ENCODE peak calls at places on chromosome 15, in four cellular contexts. One of them, this sample, is unnamed.
A peak's percentile ranks its signal among the peaks of the same experiment; 100 is the strongest.

GRCh38 chr15:39629906-39630305 is 49.0 kb downstream of the THBS1 start:
- DNase-seq in stromal cell of bone marrow: no peak
- DNase-seq in T-helper 2 cell treated with Interferon-gamma antibody and Interleukin-4, amounts not matched to agents 5 μg/mL and 100 μg/mL, for 36 hours: no peak
- DNase-seq in EH: no peak
- DNase-seq in this sample: no peak

GRCh38 chr15:63301088-63301487 is 23.7 kb downstream of the APH1B start:
- DNase-seq in EH: no peak
- DNase-seq in stromal cell of bone marrow: no peak
- DNase-seq in T-helper 2 cell treated with Interferon-gamma antibody and Interleukin-4, amounts not matched to agents 5 μg/mL and 100 μg/mL, for 36 hours: no peak
- DNase-seq in this sample: no peak

GRCh38 chr15:66401130-66402021 is 14.7 kb downstream of the MAP2K1 start:
- DNase-seq in T-helper 2 cell treated with Interferon-gamma antibody and Interleukin-4, amounts not matched to agents 5 μg/mL and 100 μg/mL, for 36 hours: no peak
- DNase-seq in EH: peak; percentile 25
- DNase-seq in stromal cell of bone marrow: no peak
- DNase-seq in this sample: no peak

GRCh38 chr15:99931703-99932603 is 198.7 kb upstream of the LYSMD4 start:
- DNase-seq in T-helper 2 cell treated with Interferon-gamma antibody and Interleukin-4, amounts not matched to agents 5 μg/mL and 100 μg/mL, for 36 hours: no peak
- DNase-seq in stromal cell of bone marrow: no peak
- DNase-seq in EH: no peak
- DNase-seq in this sample: no peak

GRCh38 chr15:69253156-69253555 is 45.6 kb upstream of the PAQR5 start:
- DNase-seq in EH: peak; percentile 93
- DNase-seq in T-helper 2 cell treated with Interferon-gamma antibody and Interleukin-4, amounts not matched to agents 5 μg/mL and 100 μg/mL, for 36 hours: no peak
- DNase-seq in stromal cell of bone marrow: peak; percentile 67
- DNase-seq in this sample: peak; percentile 33

GRCh38 chr15:89362203-89363101 is 27.8 kb upstream of the POLG start:
- DNase-seq in EH: no peak
- DNase-seq in T-helper 2 cell treated with Interferon-gamma antibody and Interleukin-4, amounts not matched to agents 5 μg/mL and 100 μg/mL, for 36 hours: no peak
- DNase-seq in stromal cell of bone marrow: no peak
- DNase-seq in this sample: peak; percentile 93

GRCh38 chr15:42332331-42332730 is 27.0 kb upstream of the CAPN3 start:
- DNase-seq in EH: peak; percentile 16
- DNase-seq in stromal cell of bone marrow: no peak
- DNase-seq in T-helper 2 cell treated with Interferon-gamma antibody and Interleukin-4, amounts not matched to agents 5 μg/mL and 100 μg/mL, for 36 hours: no peak
- DNase-seq in this sample: no peak

GRCh38 chr15:80582816-80583423 is 112.2 kb upstream of the ABHD17C start:
- DNase-seq in stromal cell of bone marrow: no peak
- DNase-seq in T-helper 2 cell treated with Interferon-gamma antibody and Interleukin-4, amounts not matched to agents 5 μg/mL and 100 μg/mL, for 36 hours: no peak
- DNase-seq in EH: no peak
- DNase-seq in this sample: no peak

GRCh38 chr15:47717036-47717611 is at the start of gene SEMA6D:
- DNase-seq in EH: peak; percentile 74
- DNase-seq in stromal cell of bone marrow: peak; percentile 68
- DNase-seq in T-helper 2 cell treated with Interferon-gamma antibody and Interleukin-4, amounts not matched to agents 5 μg/mL and 100 μg/mL, for 36 hours: no peak
- DNase-seq in this sample: peak; percentile 93

GRCh38 chr15:59691194-59691805 is 2.2 kb upstream of the BNIP2 start:
- DNase-seq in stromal cell of bone marrow: peak; percentile 42
- DNase-seq in T-helper 2 cell treated with Interferon-gamma antibody and Interleukin-4, amounts not matched to agents 5 μg/mL and 100 μg/mL, for 36 hours: no peak
- DNase-seq in EH: peak; percentile 55
- DNase-seq in this sample: peak; percentile 16

GRCh38 chr15:64877435-64877834 is 34.3 kb upstream of the ANKDD1A start:
- DNase-seq in T-helper 2 cell treated with Interferon-gamma antibody and Interleukin-4, amounts not matched to agents 5 μg/mL and 100 μg/mL, for 36 hours: no peak
- DNase-seq in stromal cell of bone marrow: peak; percentile 44
- DNase-seq in EH: peak; percentile 46
- DNase-seq in this sample: no peak

GRCh38 chr15:60840306-60840702 is 361.4 kb upstream of the ICE2 start:
- DNase-seq in EH: peak; percentile 14
- DNase-seq in T-helper 2 cell treated with Interferon-gamma antibody and Interleukin-4, amounts not matched to agents 5 μg/mL and 100 μg/mL, for 36 hours: no peak
- DNase-seq in stromal cell of bone marrow: peak; percentile 51
- DNase-seq in this sample: no peak

GRCh38 chr15:87154771-87155170 is 1075.1 kb downstream of the AGBL1 start:
- DNase-seq in T-helper 2 cell treated with Interferon-gamma antibody and Interleukin-4, amounts not matched to agents 5 μg/mL and 100 μg/mL, for 36 hours: no peak
- DNase-seq in EH: peak; percentile 84
- DNase-seq in stromal cell of bone marrow: peak; percentile 44
- DNase-seq in this sample: no peak

GRCh38 chr15:35481064-35481463 is 64.9 kb downstream of the DPH6 start:
- DNase-seq in EH: no peak
- DNase-seq in T-helper 2 cell treated with Interferon-gamma antibody and Interleukin-4, amounts not matched to agents 5 μg/mL and 100 μg/mL, for 36 hours: no peak
- DNase-seq in stromal cell of bone marrow: no peak
- DNase-seq in this sample: no peak